ENCODE peak calls at places on chromosomes 16 and 17, in four cellular contexts. D is activated CD4-positive, CD25-positive, alpha-beta regulatory T cell; W is T-cell; N is cardiac septum. L is an unnamed sample.

GRCh38 chr16:52068447-52069074 is 478.4 kb downstream of the TOX3 start:
- DNase-seq in D (no peak), W (no peak), N (no peak), L (peak)

GRCh38 chr17:58312824-58313223 is 15.8 kb downstream of the TSPOAP1 start:
- DNase-seq in D (no peak), W (no peak), N (no peak), L (no peak)

GRCh38 chr16:29007865-29008593 is 23.2 kb downstream of the LAT start:
- DNase-seq in D (peak), W (peak), N (no peak), L (no peak)

GRCh38 chr17:9792181-9792840 is 919 bp upstream of the DHRS7C start:
- DNase-seq in D (no peak), W (no peak), N (peak), L (no peak)

GRCh38 chr16:10122546-10122945 is 59.7 kb downstream of the GRIN2A start:
- DNase-seq in D (no peak), W (no peak), N (no peak), L (peak)

GRCh38 chr17:65790241-65790640 is 228.8 kb upstream of the AXIN2 start:
- DNase-seq in D (no peak), W (no peak), N (no peak), L (no peak)

GRCh38 chr16:64445649-64446048 is 676.2 kb downstream of the CDH11 start:
- DNase-seq in D (no peak), W (no peak), N (no peak), L (no peak)

GRCh38 chr16:50509521-50510341 is 38.5 kb upstream of the NKD1 start:
- DNase-seq in D (no peak), W (peak), N (no peak), L (peak)

GRCh38 chr16:2121853-2122252 is 13.8 kb downstream of the PKD1 start:
- DNase-seq in D (no peak), W (no peak), N (no peak), L (no peak)

GRCh38 chr17:39752241-39752831 is 14.6 kb downstream of the GRB7 start:
- DNase-seq in D (no peak), W (no peak), N (peak), L (no peak)

GRCh38 chr16:4052801-4053662 is 63.2 kb downstream of the ADCY9 start:
- DNase-seq in D (no peak), W (no peak), N (peak), L (peak)

GRCh38 chr17:63365366-63366237 is 80.5 kb downstream of the CYB561 start:
- DNase-seq in D (no peak), W (no peak), N (no peak), L (no peak)

GRCh38 chr17:78723001-78723796 is 58.9 kb downstream of the CYTH1 start:
- DNase-seq in D (no peak), W (no peak), N (no peak), L (no peak)

GRCh38 chr17:31726980-31727427 is 132.0 kb downstream of the COPRS start:
- DNase-seq in D (no peak), W (no peak), N (no peak), L (no peak)

GRCh38 chr17:32941419-32942032 is 13.6 kb downstream of the TMEM98 start:
- DNase-seq in D (no peak), W (no peak), N (no peak), L (no peak)

GRCh38 chr17:15502315-15503112 is 35.1 kb upstream of the CDRT4 start:
- DNase-seq in D (peak), W (peak), N (peak), L (peak)

GRCh38 chr17:66527335-66527734 is 224.9 kb downstream of the PRKCA start:
- DNase-seq in D (no peak), W (no peak), N (no peak), L (peak)

GRCh38 chr17:69093279-69093789 is 32.6 kb upstream of the ABCA9 start:
- DNase-seq in D (no peak), W (no peak), N (no peak), L (peak)

GRCh38 chr16:19415461-19415860 is 2.2 kb upstream of the TMC5 start:
- DNase-seq in D (no peak), W (no peak), N (no peak), L (no peak)

GRCh38 chr17:17913695-17914332 is 58.4 kb downstream of the TOM1L2 start:
- DNase-seq in D (no peak), W (no peak), N (peak), L (peak)

L was measured in SK-MEL-5.